ENCODE peak calls at places on chromosomes 12 and 14, in five cellular contexts. One of them, this sample, is unnamed.

GRCh38 chr12:92369643-92370042 is 224.0 kb upstream of the BTG1 start:
- DNase-seq in right atrium auricular region: no peak
- DNase-seq in activated CD4-positive, alpha-beta T cell treated with anti-CD3 and anti-CD28 coated beads, Interleukin-2, amount 50 U/mL, for 48 hours: no peak
- DNase-seq in NCI-H2081: no peak
- DNase-seq in left cardiac atrium: no peak
- DNase-seq in this sample: peak

GRCh38 chr14:29235991-29236390 is 469.4 kb downstream of the FOXG1 start:
- DNase-seq in right atrium auricular region: no peak
- DNase-seq in NCI-H2081: no peak
- DNase-seq in left cardiac atrium: no peak
- DNase-seq in activated CD4-positive, alpha-beta T cell treated with anti-CD3 and anti-CD28 coated beads, Interleukin-2, amount 50 U/mL, for 48 hours: no peak
- DNase-seq in this sample: no peak

GRCh38 chr14:97408937-97409860 is 612.0 kb downstream of the VRK1 start:
- DNase-seq in right atrium auricular region: no peak
- DNase-seq in activated CD4-positive, alpha-beta T cell treated with anti-CD3 and anti-CD28 coated beads, Interleukin-2, amount 50 U/mL, for 48 hours: peak
- DNase-seq in NCI-H2081: no peak
- DNase-seq in left cardiac atrium: no peak
- DNase-seq in this sample: no peak

GRCh38 chr12:106058256-106059182 is 80.2 kb downstream of the NUAK1 start:
- DNase-seq in NCI-H2081: no peak
- DNase-seq in left cardiac atrium: no peak
- DNase-seq in activated CD4-positive, alpha-beta T cell treated with anti-CD3 and anti-CD28 coated beads, Interleukin-2, amount 50 U/mL, for 48 hours: no peak
- DNase-seq in right atrium auricular region: no peak
- DNase-seq in this sample: no peak

GRCh38 chr14:104600141-104600643 is 4.4 kb downstream of the TMEM179 start:
- DNase-seq in left cardiac atrium: peak
- DNase-seq in activated CD4-positive, alpha-beta T cell treated with anti-CD3 and anti-CD28 coated beads, Interleukin-2, amount 50 U/mL, for 48 hours: no peak
- DNase-seq in right atrium auricular region: no peak
- DNase-seq in NCI-H2081: no peak
- DNase-seq in this sample: no peak

GRCh38 chr14:78141590-78141989 is 28.6 kb upstream of the NRXN3 start:
- DNase-seq in activated CD4-positive, alpha-beta T cell treated with anti-CD3 and anti-CD28 coated beads, Interleukin-2, amount 50 U/mL, for 48 hours: no peak
- DNase-seq in NCI-H2081: no peak
- DNase-seq in left cardiac atrium: no peak
- DNase-seq in right atrium auricular region: no peak
- DNase-seq in this sample: no peak

GRCh38 chr12:115296613-115297012 is 612.6 kb upstream of the TBX3 start:
- DNase-seq in left cardiac atrium: no peak
- DNase-seq in activated CD4-positive, alpha-beta T cell treated with anti-CD3 and anti-CD28 coated beads, Interleukin-2, amount 50 U/mL, for 48 hours: no peak
- DNase-seq in right atrium auricular region: no peak
- DNase-seq in NCI-H2081: no peak
- DNase-seq in this sample: no peak

GRCh38 chr12:116314477-116314876 is 37.0 kb upstream of the MED13L start:
- DNase-seq in NCI-H2081: no peak
- DNase-seq in left cardiac atrium: no peak
- DNase-seq in right atrium auricular region: no peak
- DNase-seq in activated CD4-positive, alpha-beta T cell treated with anti-CD3 and anti-CD28 coated beads, Interleukin-2, amount 50 U/mL, for 48 hours: no peak
- DNase-seq in this sample: no peak

GRCh38 chr14:74963705-74964271 is 8.4 kb upstream of the PGF start:
- DNase-seq in activated CD4-positive, alpha-beta T cell treated with anti-CD3 and anti-CD28 coated beads, Interleukin-2, amount 50 U/mL, for 48 hours: no peak
- DNase-seq in left cardiac atrium: no peak
- DNase-seq in NCI-H2081: no peak
- DNase-seq in right atrium auricular region: no peak
- DNase-seq in this sample: peak

GRCh38 chr14:48690349-48690748 is 895.8 kb downstream of the RPS29 start:
- DNase-seq in NCI-H2081: peak
- DNase-seq in activated CD4-positive, alpha-beta T cell treated with anti-CD3 and anti-CD28 coated beads, Interleukin-2, amount 50 U/mL, for 48 hours: no peak
- DNase-seq in right atrium auricular region: no peak
- DNase-seq in left cardiac atrium: no peak
- DNase-seq in this sample: no peak

GRCh38 chr12:124334266-124334665 is 39.4 kb downstream of the RFLNA start:
- DNase-seq in activated CD4-positive, alpha-beta T cell treated with anti-CD3 and anti-CD28 coated beads, Interleukin-2, amount 50 U/mL, for 48 hours: no peak
- DNase-seq in left cardiac atrium: no peak
- DNase-seq in NCI-H2081: no peak
- DNase-seq in right atrium auricular region: no peak
- DNase-seq in this sample: no peak

GRCh38 chr12:110266980-110267620 is 13.9 kb upstream of the ATP2A2 start:
- DNase-seq in right atrium auricular region: peak
- DNase-seq in left cardiac atrium: peak
- DNase-seq in NCI-H2081: peak
- DNase-seq in activated CD4-positive, alpha-beta T cell treated with anti-CD3 and anti-CD28 coated beads, Interleukin-2, amount 50 U/mL, for 48 hours: no peak
- DNase-seq in this sample: no peak

GRCh38 chr14:103149847-103150246 is 26.6 kb downstream of the TNFAIP2 start:
- DNase-seq in right atrium auricular region: no peak
- DNase-seq in NCI-H2081: no peak
- DNase-seq in left cardiac atrium: no peak
- DNase-seq in activated CD4-positive, alpha-beta T cell treated with anti-CD3 and anti-CD28 coated beads, Interleukin-2, amount 50 U/mL, for 48 hours: no peak
- DNase-seq in this sample: no peak

GRCh38 chr12:11969437-11970154 is 101.1 kb upstream of the BCL2L14 start:
- DNase-seq in right atrium auricular region: no peak
- DNase-seq in NCI-H2081: no peak
- DNase-seq in activated CD4-positive, alpha-beta T cell treated with anti-CD3 and anti-CD28 coated beads, Interleukin-2, amount 50 U/mL, for 48 hours: no peak
- DNase-seq in left cardiac atrium: no peak
- DNase-seq in this sample: no peak

GRCh38 chr14:52716160-52716559 is 9.2 kb downstream of the PSMC6 start:
- DNase-seq in left cardiac atrium: no peak
- DNase-seq in activated CD4-positive, alpha-beta T cell treated with anti-CD3 and anti-CD28 coated beads, Interleukin-2, amount 50 U/mL, for 48 hours: no peak
- DNase-seq in NCI-H2081: no peak
- DNase-seq in right atrium auricular region: no peak
- DNase-seq in this sample: no peak

GRCh38 chr12:27787559-27787958 is 7.5 kb upstream of the MANSC4 start:
- DNase-seq in left cardiac atrium: no peak
- DNase-seq in activated CD4-positive, alpha-beta T cell treated with anti-CD3 and anti-CD28 coated beads, Interleukin-2, amount 50 U/mL, for 48 hours: no peak
- DNase-seq in NCI-H2081: no peak
- DNase-seq in right atrium auricular region: no peak
- DNase-seq in this sample: no peak